ENCODE peak calls at places on chromosome 22, in six cellular contexts. F is astrocyte, J is fibroblast of pulmonary artery, B is choroid plexus epithelial cell, K is uterus, I is upper lobe of right lung. R is an unnamed sample.
A peak's percentile ranks its signal among the peaks of the same experiment; 100 is the strongest.

GRCh38 chr22:25736378-25737011 is 5.5 kb upstream of the MYO18B start:
- DNase-seq in F (no peak), J (no peak), B (no peak), K (no peak), I (no peak), R (no peak)

GRCh38 chr22:41302016-41302767 is 867 bp downstream of the ZC3H7B start:
- DNase-seq in F (no peak), J (no peak), B (no peak), K (no peak), I (peak; percentile 66), R (no peak)

GRCh38 chr22:45317551-45318167 is 7.9 kb downstream of the FAM118A start:
- DNase-seq in F (peak; percentile 53), J (peak; percentile 53), B (peak; percentile 46), K (peak; percentile 37), I (no peak), R (peak; percentile 6)

GRCh38 chr22:50150161-50151129 is 20.1 kb upstream of the PANX2 start:
- DNase-seq in F (peak; percentile 10), J (no peak), B (no peak), K (no peak), I (no peak), R (no peak)

GRCh38 chr22:33925194-33925593 is 4.9 kb upstream of the LARGE1 start:
- DNase-seq in F (no peak), J (no peak), B (no peak), K (no peak), I (no peak), R (no peak)

GRCh38 chr22:43796567-43796966 is 15.5 kb downstream of the EFCAB6 start:
- DNase-seq in F (peak; percentile 36), J (peak; percentile 80), B (peak; percentile 67), K (no peak), I (no peak), R (peak; percentile 26)

GRCh38 chr22:49765091-49765771 is 62.4 kb downstream of the BRD1 start:
- DNase-seq in F (no peak), J (no peak), B (no peak), K (no peak), I (peak; percentile 63), R (no peak)

GRCh38 chr22:38921801-38922200 is 35.6 kb upstream of the APOBEC3A start:
- DNase-seq in F (no peak), J (no peak), B (no peak), K (no peak), I (no peak), R (no peak)

GRCh38 chr22:30681840-30682239 is 12.8 kb upstream of the OSBP2 start:
- DNase-seq in F (no peak), J (no peak), B (no peak), K (no peak), I (peak; percentile 2), R (no peak)

GRCh38 chr22:30226192-30226832 is 20.2 kb downstream of the LIF start:
- DNase-seq in F (peak; percentile 61), J (no peak), B (no peak), K (no peak), I (no peak), R (no peak)

GRCh38 chr22:49884075-49884474 is 30.4 kb downstream of the ZBED4 start:
- DNase-seq in F (no peak), J (no peak), B (no peak), K (no peak), I (peak; percentile 40), R (no peak)

GRCh38 chr22:33864723-33865130 is 55.5 kb downstream of the LARGE1 start:
- DNase-seq in F (no peak), J (peak; percentile 14), B (peak; percentile 57), K (peak; percentile 40), I (no peak), R (no peak)

GRCh38 chr22:42366815-42367581 is 65.2 kb downstream of the NFAM1 start:
- DNase-seq in F (no peak), J (no peak), B (no peak), K (no peak), I (no peak), R (no peak)

GRCh38 chr22:41367680-41368542 is 13.8 kb upstream of the TEF start:
- DNase-seq in F (peak; percentile 49), J (peak; percentile 47), B (peak; percentile 68), K (peak; percentile 54), I (peak; percentile 84), R (peak; percentile 34)

GRCh38 chr22:27962268-27963191 is 43.5 kb upstream of the PITPNB start:
- DNase-seq in F (no peak), J (peak; percentile 18), B (peak; percentile 28), K (no peak), I (no peak), R (no peak)

GRCh38 chr22:49011379-49011768 is 816.3 kb downstream of the BRD1 start:
- DNase-seq in F (no peak), J (no peak), B (no peak), K (no peak), I (no peak), R (no peak)

GRCh38 chr22:29154364-29155048 is 51.2 kb upstream of the EMID1 start:
- DNase-seq in F (peak; percentile 30), J (peak; percentile 64), B (peak; percentile 70), K (peak; percentile 56), I (peak; percentile 90), R (peak; percentile 48)

GRCh38 chr22:42064629-42065028 is 6.0 kb downstream of the NAGA start:
- DNase-seq in F (no peak), J (no peak), B (no peak), K (no peak), I (no peak), R (no peak)

GRCh38 chr22:41862530-41863266 is 29.8 kb downstream of the SREBF2 start:
- DNase-seq in F (peak; percentile 51), J (no peak), B (no peak), K (no peak), I (no peak), R (peak; percentile 4)

GRCh38 chr22:45444168-45444567 is 30.7 kb downstream of the RIBC2 start:
- DNase-seq in F (peak; percentile 44), J (no peak), B (no peak), K (no peak), I (no peak), R (no peak)

GRCh38 chr22:33697640-33698039 is 222.6 kb downstream of the LARGE1 start:
- DNase-seq in F (peak; percentile 35), J (peak; percentile 3), B (peak; percentile 40), K (no peak), I (no peak), R (no peak)

GRCh38 chr22:16774911-16775529 is 50.2 kb downstream of the XKR3 start:
- DNase-seq in F (no peak), J (no peak), B (no peak), K (no peak), I (no peak), R (no peak)

GRCh38 chr22:27641049-27641790 is 160.3 kb downstream of the MN1 start:
- DNase-seq in F (peak; percentile 27), J (no peak), B (peak; percentile 25), K (no peak), I (no peak), R (no peak)

GRCh38 chr22:40196628-40197027 is 18.9 kb downstream of the TNRC6B start:
- DNase-seq in F (peak; percentile 96), J (peak; percentile 88), B (peak; percentile 93), K (peak; percentile 80), I (no peak), R (peak; percentile 89)

GRCh38 chr22:32674925-32675825 is 126.3 kb upstream of the TIMP3 start:
- DNase-seq in F (no peak), J (no peak), B (peak; percentile 70), K (no peak), I (no peak), R (no peak)
- TF ChIP-seq CTCF in F (no peak), J (peak; percentile 11), B (peak; percentile 62), K (no peak), I (peak; percentile 28), R (peak; percentile 28)

GRCh38 chr22:24419480-24419860 is 7.9 kb upstream of the ADORA2A start:
- DNase-seq in F (no peak), J (no peak), B (no peak), K (no peak), I (no peak), R (no peak)

GRCh38 chr22:24420977-24421343 is 6.4 kb upstream of the ADORA2A start:
- DNase-seq in F (no peak), J (no peak), B (no peak), K (no peak), I (no peak), R (no peak)

GRCh38 chr22:24420072-24420976 is 7.1 kb upstream of the ADORA2A start:
- DNase-seq in F (no peak), J (no peak), B (no peak), K (peak; percentile 62), I (no peak), R (no peak)

GRCh38 chr22:24422078-24422665 is 5.2 kb upstream of the ADORA2A start:
- DNase-seq in F (no peak), J (no peak), B (no peak), K (no peak), I (no peak), R (no peak)

GRCh38 chr22:24421428-24421931 is 5.9 kb upstream of the ADORA2A start:
- DNase-seq in F (no peak), J (no peak), B (no peak), K (no peak), I (no peak), R (no peak)
- TF ChIP-seq CTCF in F (no peak), J (no peak), B (peak; percentile 28), K (no peak), I (no peak), R (peak; percentile 56)

DNA sequence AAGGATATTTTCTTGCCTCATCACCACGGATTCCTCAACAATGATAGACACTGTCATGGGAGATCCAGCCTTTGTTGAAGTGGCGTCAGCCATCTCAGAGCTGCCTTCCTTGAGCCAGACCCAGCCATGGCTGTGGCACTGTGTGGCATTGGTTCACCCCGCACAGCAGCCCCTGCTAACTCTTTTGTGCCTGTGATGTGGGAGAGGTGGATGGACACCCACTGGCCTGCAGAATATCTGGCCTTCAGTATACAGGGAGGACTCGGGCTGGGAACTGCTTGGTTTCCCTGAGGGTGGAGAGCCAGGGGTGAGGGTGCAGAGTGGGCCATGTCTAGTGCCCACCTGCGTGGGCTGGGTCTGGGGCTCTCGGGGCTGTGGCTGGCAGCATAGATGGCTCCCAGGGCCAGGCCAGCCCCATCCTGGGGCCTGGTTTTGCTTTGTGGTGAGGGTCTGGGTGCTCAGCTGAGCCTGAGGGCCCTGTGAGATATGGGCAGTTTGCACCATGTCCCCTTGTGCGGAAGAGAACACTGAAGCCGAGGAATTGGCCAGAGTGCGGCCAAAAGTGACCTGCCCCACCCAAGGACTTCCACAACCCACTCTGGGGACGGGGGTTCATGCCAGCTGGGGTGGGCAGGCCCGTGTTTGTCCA is 6.2 kb downstream of the CLDN5 start:
- DNase-seq in F (no peak), J (no peak), B (no peak), K (no peak), I (no peak), R (no peak)
- TF ChIP-seq CTCF in F (no peak), J (no peak), B (no peak), K (no peak), I (no peak), R (no peak)

DNA sequence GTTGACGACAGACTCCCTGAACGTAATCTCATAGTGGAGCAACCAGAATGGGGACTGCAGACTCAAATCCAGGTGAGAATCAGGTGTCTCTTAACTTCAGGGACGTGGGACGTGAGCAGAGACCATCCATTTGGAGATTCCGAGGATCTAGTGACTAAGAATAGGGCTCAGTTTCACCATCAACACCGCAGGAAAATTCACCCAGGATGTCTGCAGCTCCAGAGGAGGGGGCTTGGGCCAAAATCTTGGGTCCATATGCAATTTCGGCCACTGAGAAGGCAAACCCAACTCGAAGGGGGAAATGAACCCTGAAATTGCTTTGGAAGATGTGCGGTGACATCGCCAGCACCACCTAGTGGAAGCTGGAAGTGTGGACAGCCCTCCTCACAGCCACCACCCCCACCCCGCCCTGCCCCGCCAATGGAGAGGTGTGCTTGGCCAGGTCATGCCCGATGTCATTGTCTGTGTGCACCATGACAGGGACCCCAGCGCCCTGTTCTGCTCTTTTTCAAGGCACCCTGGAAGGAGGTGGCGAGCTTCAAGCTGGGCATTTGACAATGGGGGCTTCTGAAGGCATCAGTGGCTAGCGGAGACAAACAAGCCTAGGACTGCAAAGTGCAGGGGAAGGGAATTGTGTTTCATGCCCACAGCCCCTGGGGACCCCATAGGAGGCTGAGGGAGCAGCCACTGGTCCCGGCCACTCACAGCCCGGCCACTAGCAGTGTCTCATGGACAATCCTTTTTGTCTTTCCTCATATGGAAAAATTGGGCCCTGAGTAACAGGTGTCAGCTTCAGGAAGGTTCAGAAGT is 24.8 kb downstream of the APOL1 start:
- DNase-seq in F (peak; percentile 35), J (peak; percentile 70), B (peak; percentile 70), K (peak; percentile 66), I (peak; percentile 77), R (peak; percentile 37)
- TF ChIP-seq CTCF in F (peak; percentile 43), J (peak; percentile 76), B (peak; percentile 81), K (peak; percentile 80), I (peak; percentile 82), R (peak; percentile 84)